ENCODE peak calls at places on chromosomes 13 and 19, in ten cellular contexts. One of them, this sample, is unnamed.

GRCh38 chr13:40124648-40125045 is 469.2 kb downstream of the COG6 start:
- DNase-seq in retinal pigment epithelial cell: no peak
- DNase-seq in Calu3: no peak
- DNase-seq in testis: no peak
- DNase-seq in HFFc6: no peak
- DNase-seq in psoas muscle: no peak
- DNase-seq in cardiac muscle cell: no peak
- DNase-seq in fibroblast of lung: no peak
- DNase-seq in type B pancreatic cell: no peak
- DNase-seq in lower leg skin: no peak
- DNase-seq in this sample: no peak

GRCh38 chr13:69306766-69307165 is 800.9 kb upstream of the ATXN8OS start:
- DNase-seq in retinal pigment epithelial cell: no peak
- DNase-seq in Calu3: no peak
- DNase-seq in testis: no peak
- DNase-seq in HFFc6: no peak
- DNase-seq in psoas muscle: no peak
- DNase-seq in cardiac muscle cell: no peak
- DNase-seq in fibroblast of lung: no peak
- DNase-seq in type B pancreatic cell: no peak
- DNase-seq in lower leg skin: no peak
- DNase-seq in this sample: no peak

GRCh38 chr13:59787679-59788078 is 376.0 kb downstream of the DIAPH3 start:
- DNase-seq in retinal pigment epithelial cell: no peak
- DNase-seq in Calu3: no peak
- DNase-seq in testis: no peak
- DNase-seq in HFFc6: no peak
- DNase-seq in psoas muscle: no peak
- DNase-seq in cardiac muscle cell: no peak
- DNase-seq in fibroblast of lung: no peak
- DNase-seq in type B pancreatic cell: no peak
- DNase-seq in lower leg skin: no peak
- DNase-seq in this sample: no peak

GRCh38 chr13:59774511-59774911 is 389.2 kb downstream of the DIAPH3 start:
- DNase-seq in retinal pigment epithelial cell: peak; percentile 72
- DNase-seq in Calu3: no peak
- DNase-seq in testis: no peak
- DNase-seq in HFFc6: peak; percentile 88
- DNase-seq in psoas muscle: no peak
- DNase-seq in cardiac muscle cell: no peak
- DNase-seq in fibroblast of lung: peak; percentile 77
- DNase-seq in type B pancreatic cell: no peak
- DNase-seq in lower leg skin: no peak
- DNase-seq in this sample: no peak

GRCh38 chr19:41225238-41226052 is 6.4 kb downstream of the AXL start:
- DNase-seq in retinal pigment epithelial cell: peak; percentile 95
- DNase-seq in Calu3: peak; percentile 87
- DNase-seq in testis: peak; percentile 72
- DNase-seq in HFFc6: peak; percentile 100
- DNase-seq in psoas muscle: peak; percentile 79
- DNase-seq in cardiac muscle cell: peak; percentile 28
- DNase-seq in fibroblast of lung: peak; percentile 99
- DNase-seq in type B pancreatic cell: no peak
- DNase-seq in lower leg skin: peak; percentile 92
- DNase-seq in this sample: no peak

GRCh38 chr19:19594371-19594770 is 24.1 kb downstream of the PBX4 start:
- DNase-seq in retinal pigment epithelial cell: no peak
- DNase-seq in Calu3: no peak
- DNase-seq in testis: no peak
- DNase-seq in HFFc6: no peak
- DNase-seq in psoas muscle: no peak
- DNase-seq in cardiac muscle cell: no peak
- DNase-seq in fibroblast of lung: no peak
- DNase-seq in type B pancreatic cell: no peak
- DNase-seq in lower leg skin: no peak
- DNase-seq in this sample: no peak

GRCh38 chr19:17339088-17339741 is 1.9 kb downstream of the GTPBP3 start:
- DNase-seq in retinal pigment epithelial cell: no peak
- DNase-seq in Calu3: peak; percentile 17
- DNase-seq in testis: no peak
- DNase-seq in HFFc6: no peak
- DNase-seq in psoas muscle: no peak
- DNase-seq in cardiac muscle cell: no peak
- DNase-seq in fibroblast of lung: no peak
- DNase-seq in type B pancreatic cell: no peak
- DNase-seq in lower leg skin: no peak
- DNase-seq in this sample: peak; percentile 48

GRCh38 chr13:93529961-93530360 is 303.4 kb downstream of the GPC6 start:
- DNase-seq in retinal pigment epithelial cell: no peak
- DNase-seq in Calu3: no peak
- DNase-seq in testis: no peak
- DNase-seq in HFFc6: no peak
- DNase-seq in psoas muscle: no peak
- DNase-seq in cardiac muscle cell: no peak
- DNase-seq in fibroblast of lung: peak; percentile 44
- DNase-seq in type B pancreatic cell: no peak
- DNase-seq in lower leg skin: no peak
- DNase-seq in this sample: no peak

DNA sequence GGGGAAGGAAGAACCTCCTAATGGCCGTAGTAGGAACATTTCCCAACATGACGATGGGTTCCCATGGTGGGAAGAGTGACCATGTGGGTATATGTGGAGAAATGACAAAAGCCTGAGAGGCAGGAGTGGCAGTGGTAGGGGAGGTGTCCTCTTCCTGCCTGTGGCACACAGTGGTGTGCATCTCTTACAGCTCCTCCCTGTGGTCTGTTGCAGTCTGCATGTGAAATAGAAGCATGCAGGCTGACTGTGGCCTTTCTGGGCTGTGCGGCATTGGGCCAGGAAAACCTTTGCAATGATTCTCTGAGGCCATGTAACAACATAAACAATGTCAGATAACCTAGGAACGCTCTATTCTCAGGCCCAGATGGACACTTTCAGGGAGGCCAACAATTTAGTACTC is 84.0 kb downstream of the LACC1 start:
- DNase-seq in retinal pigment epithelial cell: no peak
- DNase-seq in Calu3: no peak
- DNase-seq in testis: peak; percentile 82
- DNase-seq in HFFc6: no peak
- DNase-seq in psoas muscle: no peak
- DNase-seq in cardiac muscle cell: peak; percentile 27
- DNase-seq in fibroblast of lung: no peak
- DNase-seq in type B pancreatic cell: no peak
- DNase-seq in lower leg skin: no peak
- DNase-seq in this sample: peak; percentile 41
- TF ChIP-seq CTCF in retinal pigment epithelial cell: no peak
- TF ChIP-seq CTCF in Calu3: no peak
- TF ChIP-seq CTCF in testis: peak; percentile 10
- TF ChIP-seq CTCF in HFFc6: no peak
- TF ChIP-seq CTCF in psoas muscle: no peak
- TF ChIP-seq CTCF in cardiac muscle cell: no peak
- TF ChIP-seq CTCF in fibroblast of lung: no peak
- TF ChIP-seq CTCF in type B pancreatic cell: no peak
- TF ChIP-seq CTCF in lower leg skin: no peak
- TF ChIP-seq CTCF in this sample: no peak

GRCh38 chr13:43154839-43155238 is 131.5 kb downstream of the DNAJC15 start:
- DNase-seq in retinal pigment epithelial cell: no peak
- DNase-seq in Calu3: no peak
- DNase-seq in testis: no peak
- DNase-seq in HFFc6: no peak
- DNase-seq in psoas muscle: no peak
- DNase-seq in cardiac muscle cell: no peak
- DNase-seq in fibroblast of lung: no peak
- DNase-seq in type B pancreatic cell: no peak
- DNase-seq in lower leg skin: peak; percentile 53
- DNase-seq in this sample: no peak

GRCh38 chr13:43156916-43157315 is 133.5 kb downstream of the DNAJC15 start:
- DNase-seq in retinal pigment epithelial cell: no peak
- DNase-seq in Calu3: no peak
- DNase-seq in testis: no peak
- DNase-seq in HFFc6: no peak
- DNase-seq in psoas muscle: no peak
- DNase-seq in cardiac muscle cell: no peak
- DNase-seq in fibroblast of lung: no peak
- DNase-seq in type B pancreatic cell: no peak
- DNase-seq in lower leg skin: peak; percentile 31
- DNase-seq in this sample: no peak

GRCh38 chr13:43153436-43154082 is 130.2 kb downstream of the DNAJC15 start:
- DNase-seq in retinal pigment epithelial cell: peak; percentile 52
- DNase-seq in Calu3: peak; percentile 6
- DNase-seq in testis: no peak
- DNase-seq in HFFc6: peak; percentile 89
- DNase-seq in psoas muscle: no peak
- DNase-seq in cardiac muscle cell: no peak
- DNase-seq in fibroblast of lung: peak; percentile 79
- DNase-seq in type B pancreatic cell: no peak
- DNase-seq in lower leg skin: no peak
- DNase-seq in this sample: no peak

GRCh38 chr13:43157796-43158195 is 134.4 kb downstream of the DNAJC15 start:
- DNase-seq in retinal pigment epithelial cell: no peak
- DNase-seq in Calu3: no peak
- DNase-seq in testis: no peak
- DNase-seq in HFFc6: peak; percentile 52
- DNase-seq in psoas muscle: no peak
- DNase-seq in cardiac muscle cell: no peak
- DNase-seq in fibroblast of lung: no peak
- DNase-seq in type B pancreatic cell: no peak
- DNase-seq in lower leg skin: peak; percentile 42
- DNase-seq in this sample: no peak

GRCh38 chr13:43154083-43154739 is 130.8 kb downstream of the DNAJC15 start:
- DNase-seq in retinal pigment epithelial cell: no peak
- DNase-seq in Calu3: no peak
- DNase-seq in testis: no peak
- DNase-seq in HFFc6: peak; percentile 39
- DNase-seq in psoas muscle: no peak
- DNase-seq in cardiac muscle cell: no peak
- DNase-seq in fibroblast of lung: no peak
- DNase-seq in type B pancreatic cell: no peak
- DNase-seq in lower leg skin: no peak
- DNase-seq in this sample: no peak
- TF ChIP-seq CTCF in retinal pigment epithelial cell: no peak
- TF ChIP-seq CTCF in Calu3: no peak
- TF ChIP-seq CTCF in testis: no peak
- TF ChIP-seq CTCF in HFFc6: no peak
- TF ChIP-seq CTCF in psoas muscle: no peak
- TF ChIP-seq CTCF in cardiac muscle cell: no peak
- TF ChIP-seq CTCF in fibroblast of lung: no peak
- TF ChIP-seq CTCF in type B pancreatic cell: no peak
- TF ChIP-seq CTCF in lower leg skin: no peak
- TF ChIP-seq CTCF in this sample: no peak

GRCh38 chr13:23460309-23460708 is 26.8 kb upstream of the SACS start:
- DNase-seq in retinal pigment epithelial cell: no peak
- DNase-seq in Calu3: no peak
- DNase-seq in testis: no peak
- DNase-seq in HFFc6: no peak
- DNase-seq in psoas muscle: no peak
- DNase-seq in cardiac muscle cell: no peak
- DNase-seq in fibroblast of lung: no peak
- DNase-seq in type B pancreatic cell: no peak
- DNase-seq in lower leg skin: no peak
- DNase-seq in this sample: peak; percentile 43

GRCh38 chr13:23456437-23456836 is 22.9 kb upstream of the SACS start:
- DNase-seq in retinal pigment epithelial cell: no peak
- DNase-seq in Calu3: no peak
- DNase-seq in testis: no peak
- DNase-seq in HFFc6: no peak
- DNase-seq in psoas muscle: no peak
- DNase-seq in cardiac muscle cell: no peak
- DNase-seq in fibroblast of lung: peak; percentile 21
- DNase-seq in type B pancreatic cell: no peak
- DNase-seq in lower leg skin: no peak
- DNase-seq in this sample: no peak

GRCh38 chr13:23458972-23459371 is 25.5 kb upstream of the SACS start:
- DNase-seq in retinal pigment epithelial cell: no peak
- DNase-seq in Calu3: no peak
- DNase-seq in testis: no peak
- DNase-seq in HFFc6: no peak
- DNase-seq in psoas muscle: no peak
- DNase-seq in cardiac muscle cell: no peak
- DNase-seq in fibroblast of lung: no peak
- DNase-seq in type B pancreatic cell: no peak
- DNase-seq in lower leg skin: no peak
- DNase-seq in this sample: no peak

GRCh38 chr13:23453132-23453531 is 19.6 kb upstream of the SACS start:
- DNase-seq in retinal pigment epithelial cell: no peak
- DNase-seq in Calu3: no peak
- DNase-seq in testis: no peak
- DNase-seq in HFFc6: no peak
- DNase-seq in psoas muscle: no peak
- DNase-seq in cardiac muscle cell: no peak
- DNase-seq in fibroblast of lung: no peak
- DNase-seq in type B pancreatic cell: no peak
- DNase-seq in lower leg skin: no peak
- DNase-seq in this sample: no peak

GRCh38 chr13:23455401-23456185 is 22.1 kb upstream of the SACS start:
- DNase-seq in retinal pigment epithelial cell: no peak
- DNase-seq in Calu3: no peak
- DNase-seq in testis: no peak
- DNase-seq in HFFc6: no peak
- DNase-seq in psoas muscle: no peak
- DNase-seq in cardiac muscle cell: no peak
- DNase-seq in fibroblast of lung: peak; percentile 28
- DNase-seq in type B pancreatic cell: no peak
- DNase-seq in lower leg skin: no peak
- DNase-seq in this sample: no peak
- TF ChIP-seq CTCF in retinal pigment epithelial cell: no peak
- TF ChIP-seq CTCF in Calu3: no peak
- TF ChIP-seq CTCF in testis: no peak
- TF ChIP-seq CTCF in HFFc6: peak; percentile 30
- TF ChIP-seq CTCF in psoas muscle: no peak
- TF ChIP-seq CTCF in cardiac muscle cell: no peak
- TF ChIP-seq CTCF in fibroblast of lung: no peak
- TF ChIP-seq CTCF in type B pancreatic cell: no peak
- TF ChIP-seq CTCF in lower leg skin: no peak
- TF ChIP-seq CTCF in this sample: no peak

GRCh38 chr19:1718382-1719315 is 34.7 kb upstream of the ONECUT3 start:
- DNase-seq in retinal pigment epithelial cell: no peak
- DNase-seq in Calu3: no peak
- DNase-seq in testis: no peak
- DNase-seq in HFFc6: no peak
- DNase-seq in psoas muscle: no peak
- DNase-seq in cardiac muscle cell: no peak
- DNase-seq in fibroblast of lung: no peak
- DNase-seq in type B pancreatic cell: no peak
- DNase-seq in lower leg skin: no peak
- DNase-seq in this sample: no peak

GRCh38 chr19:1719519-1719918 is 33.8 kb upstream of the ONECUT3 start:
- DNase-seq in retinal pigment epithelial cell: no peak
- DNase-seq in Calu3: no peak
- DNase-seq in testis: no peak
- DNase-seq in HFFc6: no peak
- DNase-seq in psoas muscle: no peak
- DNase-seq in cardiac muscle cell: no peak
- DNase-seq in fibroblast of lung: no peak
- DNase-seq in type B pancreatic cell: no peak
- DNase-seq in lower leg skin: no peak
- DNase-seq in this sample: no peak

GRCh38 chr19:1717970-1718264 is 35.4 kb upstream of the ONECUT3 start:
- DNase-seq in retinal pigment epithelial cell: no peak
- DNase-seq in Calu3: no peak
- DNase-seq in testis: no peak
- DNase-seq in HFFc6: no peak
- DNase-seq in psoas muscle: no peak
- DNase-seq in cardiac muscle cell: no peak
- DNase-seq in fibroblast of lung: no peak
- DNase-seq in type B pancreatic cell: no peak
- DNase-seq in lower leg skin: no peak
- DNase-seq in this sample: no peak

GRCh38 chr19:1717200-1717969 is 35.9 kb upstream of the ONECUT3 start:
- DNase-seq in retinal pigment epithelial cell: no peak
- DNase-seq in Calu3: no peak
- DNase-seq in testis: no peak
- DNase-seq in HFFc6: no peak
- DNase-seq in psoas muscle: no peak
- DNase-seq in cardiac muscle cell: no peak
- DNase-seq in fibroblast of lung: no peak
- DNase-seq in type B pancreatic cell: no peak
- DNase-seq in lower leg skin: no peak
- DNase-seq in this sample: no peak

DNA sequence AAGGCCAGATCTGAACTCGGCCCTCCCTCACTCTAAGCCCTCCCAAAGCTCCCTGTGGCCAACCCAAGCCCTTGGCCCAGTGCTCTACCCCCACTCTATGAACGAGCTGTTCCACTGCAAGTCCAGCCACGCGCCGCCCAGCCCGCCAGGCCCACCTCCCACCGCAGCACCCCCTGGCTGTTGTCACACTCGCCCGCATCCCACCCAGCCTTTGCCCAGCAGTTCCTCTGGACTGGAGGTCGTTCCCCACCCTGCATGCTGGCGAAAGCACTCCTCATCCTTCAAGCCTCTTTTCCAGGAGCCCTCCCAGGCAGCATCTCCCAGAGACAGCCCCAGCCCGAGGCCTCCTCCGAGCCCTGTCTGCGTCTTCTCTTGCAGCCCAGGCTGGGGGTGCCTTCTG is 33.1 kb upstream of the ONECUT3 start:
- DNase-seq in retinal pigment epithelial cell: no peak
- DNase-seq in Calu3: no peak
- DNase-seq in testis: no peak
- DNase-seq in HFFc6: no peak
- DNase-seq in psoas muscle: no peak
- DNase-seq in cardiac muscle cell: no peak
- DNase-seq in fibroblast of lung: no peak
- DNase-seq in type B pancreatic cell: no peak
- DNase-seq in lower leg skin: no peak
- DNase-seq in this sample: no peak
- TF ChIP-seq CTCF in retinal pigment epithelial cell: no peak
- TF ChIP-seq CTCF in Calu3: no peak
- TF ChIP-seq CTCF in testis: no peak
- TF ChIP-seq CTCF in HFFc6: no peak
- TF ChIP-seq CTCF in psoas muscle: no peak
- TF ChIP-seq CTCF in cardiac muscle cell: no peak
- TF ChIP-seq CTCF in fibroblast of lung: no peak
- TF ChIP-seq CTCF in type B pancreatic cell: no peak
- TF ChIP-seq CTCF in lower leg skin: no peak
- TF ChIP-seq CTCF in this sample: no peak

This sample was measured in GM20000.